ENCODE peak calls at places on chromosomes 2 and 18, in eight cellular contexts. One of them, this sample, is unnamed.
A peak's percentile ranks its signal among the peaks of the same experiment; 100 is the strongest.

GRCh38 chr2:41924024-41924423 is 123.8 kb upstream of the PKDCC start:
- DNase-seq in CD8-positive, alpha-beta T cell: no peak
- DNase-seq in mammary epithelial cell: no peak
- DNase-seq in neuronal stem cell: no peak
- DNase-seq in SK-N-SH: no peak
- DNase-seq in GM23248: no peak
- DNase-seq in BE2C: no peak
- DNase-seq in breast epithelium: no peak
- DNase-seq in this sample: no peak

GRCh38 chr2:220660277-220661155 is 911.6 kb downstream of the EPHA4 start:
- DNase-seq in mammary epithelial cell: peak; percentile 12
- DNase-seq in CD8-positive, alpha-beta T cell: no peak
- DNase-seq in GM23248: no peak
- DNase-seq in SK-N-SH: no peak
- DNase-seq in BE2C: no peak
- DNase-seq in neuronal stem cell: no peak
- DNase-seq in breast epithelium: peak; percentile 33
- DNase-seq in this sample: no peak

GRCh38 chr2:127431408-127432023 is 13.3 kb downstream of the PROC start:
- DNase-seq in CD8-positive, alpha-beta T cell: no peak
- DNase-seq in neuronal stem cell: no peak
- DNase-seq in mammary epithelial cell: no peak
- DNase-seq in SK-N-SH: no peak
- DNase-seq in BE2C: no peak
- DNase-seq in GM23248: no peak
- DNase-seq in breast epithelium: peak; percentile 10
- DNase-seq in this sample: no peak

GRCh38 chr18:76368976-76369375 is 126.1 kb downstream of the ZNF516 start:
- DNase-seq in CD8-positive, alpha-beta T cell: no peak
- DNase-seq in mammary epithelial cell: no peak
- DNase-seq in GM23248: no peak
- DNase-seq in SK-N-SH: no peak
- DNase-seq in breast epithelium: no peak
- DNase-seq in BE2C: no peak
- DNase-seq in neuronal stem cell: no peak
- DNase-seq in this sample: peak; percentile 10

GRCh38 chr2:128821010-128821409 is 502.3 kb upstream of the HS6ST1 start:
- DNase-seq in SK-N-SH: no peak
- DNase-seq in GM23248: no peak
- DNase-seq in mammary epithelial cell: no peak
- DNase-seq in neuronal stem cell: no peak
- DNase-seq in breast epithelium: no peak
- DNase-seq in BE2C: no peak
- DNase-seq in CD8-positive, alpha-beta T cell: no peak
- DNase-seq in this sample: no peak

GRCh38 chr2:210707900-210708299 is 151.5 kb downstream of the CPS1 start:
- DNase-seq in GM23248: no peak
- DNase-seq in SK-N-SH: no peak
- DNase-seq in BE2C: no peak
- DNase-seq in neuronal stem cell: no peak
- DNase-seq in breast epithelium: no peak
- DNase-seq in CD8-positive, alpha-beta T cell: no peak
- DNase-seq in mammary epithelial cell: no peak
- DNase-seq in this sample: no peak

GRCh38 chr18:45167109-45167551 is 448.1 kb upstream of the SLC14A2 start:
- DNase-seq in mammary epithelial cell: peak; percentile 63
- DNase-seq in breast epithelium: no peak
- DNase-seq in GM23248: peak; percentile 73
- DNase-seq in neuronal stem cell: no peak
- DNase-seq in CD8-positive, alpha-beta T cell: no peak
- DNase-seq in BE2C: no peak
- DNase-seq in SK-N-SH: no peak
- DNase-seq in this sample: no peak

GRCh38 chr2:234451852-234452625 is 44.8 kb downstream of the ARL4C start:
- DNase-seq in GM23248: peak; percentile 92
- DNase-seq in SK-N-SH: no peak
- DNase-seq in CD8-positive, alpha-beta T cell: no peak
- DNase-seq in mammary epithelial cell: peak; percentile 61
- DNase-seq in breast epithelium: no peak
- DNase-seq in neuronal stem cell: no peak
- DNase-seq in BE2C: no peak
- DNase-seq in this sample: peak; percentile 88

GRCh38 chr2:68438455-68439303 is 28.4 kb downstream of the FBXO48 start:
- DNase-seq in BE2C: no peak
- DNase-seq in neuronal stem cell: no peak
- DNase-seq in breast epithelium: no peak
- DNase-seq in SK-N-SH: no peak
- DNase-seq in mammary epithelial cell: no peak
- DNase-seq in CD8-positive, alpha-beta T cell: no peak
- DNase-seq in GM23248: no peak
- DNase-seq in this sample: no peak

GRCh38 chr2:121085801-121086200 is 199.2 kb downstream of the TFCP2L1 start:
- DNase-seq in BE2C: peak; percentile 35
- DNase-seq in SK-N-SH: peak; percentile 61
- DNase-seq in neuronal stem cell: no peak
- DNase-seq in GM23248: no peak
- DNase-seq in breast epithelium: no peak
- DNase-seq in mammary epithelial cell: no peak
- DNase-seq in CD8-positive, alpha-beta T cell: no peak
- DNase-seq in this sample: no peak

GRCh38 chr18:62999392-62999791 is 284.1 kb downstream of the PHLPP1 start:
- DNase-seq in CD8-positive, alpha-beta T cell: no peak
- DNase-seq in neuronal stem cell: no peak
- DNase-seq in GM23248: peak; percentile 81
- DNase-seq in SK-N-SH: no peak
- DNase-seq in mammary epithelial cell: no peak
- DNase-seq in BE2C: no peak
- DNase-seq in breast epithelium: peak; percentile 71
- DNase-seq in this sample: peak; percentile 87

GRCh38 chr18:76953186-76953982 is 131.0 kb downstream of the ZNF236 start:
- DNase-seq in SK-N-SH: peak; percentile 45
- DNase-seq in breast epithelium: peak; percentile 59
- DNase-seq in neuronal stem cell: no peak
- DNase-seq in BE2C: no peak
- DNase-seq in mammary epithelial cell: no peak
- DNase-seq in GM23248: no peak
- DNase-seq in CD8-positive, alpha-beta T cell: no peak
- DNase-seq in this sample: peak; percentile 63

GRCh38 chr2:43343573-43344304 is 117.3 kb upstream of the ZFP36L2 start:
- DNase-seq in breast epithelium: peak; percentile 85
- DNase-seq in BE2C: no peak
- DNase-seq in GM23248: peak; percentile 88
- DNase-seq in mammary epithelial cell: peak; percentile 48
- DNase-seq in SK-N-SH: no peak
- DNase-seq in CD8-positive, alpha-beta T cell: no peak
- DNase-seq in neuronal stem cell: no peak
- DNase-seq in this sample: peak; percentile 93

GRCh38 chr2:96156011-96156820 is 11.0 kb upstream of the DUSP2 start:
- DNase-seq in mammary epithelial cell: no peak
- DNase-seq in neuronal stem cell: no peak
- DNase-seq in breast epithelium: no peak
- DNase-seq in CD8-positive, alpha-beta T cell: no peak
- DNase-seq in SK-N-SH: peak; percentile 35
- DNase-seq in GM23248: no peak
- DNase-seq in BE2C: no peak
- DNase-seq in this sample: no peak

GRCh38 chr2:88690591-88691338 is 708 bp upstream of the RPIA start:
- DNase-seq in SK-N-SH: peak; percentile 32
- DNase-seq in CD8-positive, alpha-beta T cell: peak; percentile 13
- DNase-seq in BE2C: peak; percentile 8
- DNase-seq in GM23248: peak; percentile 72
- DNase-seq in mammary epithelial cell: peak; percentile 59
- DNase-seq in neuronal stem cell: no peak
- DNase-seq in breast epithelium: peak; percentile 43
- DNase-seq in this sample: no peak

GRCh38 chr2:88692187-88692586 is 714 bp downstream of the RPIA start:
- DNase-seq in BE2C: no peak
- DNase-seq in mammary epithelial cell: no peak
- DNase-seq in GM23248: peak; percentile 56
- DNase-seq in CD8-positive, alpha-beta T cell: peak; percentile 14
- DNase-seq in neuronal stem cell: peak; percentile 3
- DNase-seq in breast epithelium: no peak
- DNase-seq in SK-N-SH: peak; percentile 33
- DNase-seq in this sample: peak; percentile 21

GRCh38 chr2:88691339-88692183 is at the start of gene RPIA:
- DNase-seq in breast epithelium: peak; percentile 95
- DNase-seq in BE2C: peak; percentile 96
- DNase-seq in mammary epithelial cell: peak; percentile 98
- DNase-seq in CD8-positive, alpha-beta T cell: peak; percentile 98
- DNase-seq in SK-N-SH: peak; percentile 97
- DNase-seq in neuronal stem cell: peak; percentile 96
- DNase-seq in GM23248: peak; percentile 99
- DNase-seq in this sample: peak; percentile 99

GRCh38 chr2:88697361-88698026 is 6.0 kb downstream of the RPIA start:
- DNase-seq in CD8-positive, alpha-beta T cell: no peak
- DNase-seq in mammary epithelial cell: no peak
- DNase-seq in breast epithelium: no peak
- DNase-seq in SK-N-SH: no peak
- DNase-seq in GM23248: no peak
- DNase-seq in neuronal stem cell: no peak
- DNase-seq in BE2C: no peak
- DNase-seq in this sample: no peak

GRCh38 chr2:88694015-88694414 is 2.5 kb downstream of the RPIA start:
- DNase-seq in neuronal stem cell: no peak
- DNase-seq in mammary epithelial cell: no peak
- DNase-seq in BE2C: no peak
- DNase-seq in breast epithelium: no peak
- DNase-seq in GM23248: no peak
- DNase-seq in CD8-positive, alpha-beta T cell: no peak
- DNase-seq in SK-N-SH: no peak
- DNase-seq in this sample: no peak
- H3K4me3 ChIP-seq in neuronal stem cell: no peak overlapping the region
- H3K4me3 ChIP-seq in mammary epithelial cell: no peak overlapping the region
- H3K4me3 ChIP-seq in BE2C: no peak overlapping the region
- H3K4me3 ChIP-seq in breast epithelium: no peak overlapping the region
- H3K4me3 ChIP-seq in GM23248: no peak overlapping the region
- H3K4me3 ChIP-seq in CD8-positive, alpha-beta T cell: no peak overlapping the region
- H3K4me3 ChIP-seq in SK-N-SH: no peak overlapping the region
- H3K4me3 ChIP-seq in this sample: no peak overlapping the region

DNA sequence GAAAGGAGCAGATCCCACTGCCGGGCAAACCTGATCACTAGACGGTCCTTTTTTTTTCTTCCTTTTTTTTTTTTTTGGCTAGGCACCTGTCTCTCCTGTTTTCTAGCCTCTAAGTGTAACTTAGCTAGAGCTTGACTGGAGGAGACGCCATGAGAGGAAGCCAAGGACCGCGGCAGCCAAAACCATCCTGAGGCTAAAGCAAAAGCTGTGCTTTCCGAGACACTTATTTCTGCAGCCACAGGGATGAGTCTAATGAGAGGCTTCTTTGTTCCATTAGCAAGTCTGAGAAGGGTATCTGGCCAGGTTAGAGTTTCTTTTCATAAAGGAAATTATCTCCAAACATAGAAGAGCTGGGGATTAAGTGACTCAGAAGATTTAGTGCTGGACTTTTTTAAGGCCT is 7.3 kb upstream of the CXCR4 start:
- DNase-seq in mammary epithelial cell: no peak
- DNase-seq in BE2C: no peak
- DNase-seq in CD8-positive, alpha-beta T cell: no peak
- DNase-seq in GM23248: no peak
- DNase-seq in breast epithelium: no peak
- DNase-seq in SK-N-SH: no peak
- DNase-seq in neuronal stem cell: no peak
- DNase-seq in this sample: no peak
- H3K4me1 ChIP-seq in mammary epithelial cell: no peaks in the 10 kb centered on the region
- H3K4me1 ChIP-seq in BE2C: no peaks in the 10 kb centered on the region
- H3K4me1 ChIP-seq in CD8-positive, alpha-beta T cell: peaks cover 95% of the 10 kb centered on the region
- H3K4me1 ChIP-seq in GM23248: no peaks in the 10 kb centered on the region
- H3K4me1 ChIP-seq in breast epithelium: no peaks in the 10 kb centered on the region
- H3K4me1 ChIP-seq in SK-N-SH: no peaks in the 10 kb centered on the region
- H3K4me1 ChIP-seq in neuronal stem cell: no peaks in the 10 kb centered on the region
- H3K4me1 ChIP-seq in this sample: peaks cover 6% of the 10 kb centered on the region

GRCh38 chr2:171652411-171652775 is 34.9 kb upstream of the DYNC1I2 start:
- DNase-seq in CD8-positive, alpha-beta T cell: no peak
- DNase-seq in neuronal stem cell: no peak
- DNase-seq in GM23248: peak; percentile 80
- DNase-seq in breast epithelium: no peak
- DNase-seq in BE2C: no peak
- DNase-seq in mammary epithelial cell: peak; percentile 86
- DNase-seq in SK-N-SH: no peak
- DNase-seq in this sample: no peak
- H3K4me3 ChIP-seq in CD8-positive, alpha-beta T cell: no peak overlapping the region
- H3K4me3 ChIP-seq in neuronal stem cell: no peak overlapping the region
- H3K4me3 ChIP-seq in GM23248: no peak overlapping the region
- H3K4me3 ChIP-seq in breast epithelium: no peak overlapping the region
- H3K4me3 ChIP-seq in BE2C: no peak overlapping the region
- H3K4me3 ChIP-seq in mammary epithelial cell: no peak overlapping the region
- H3K4me3 ChIP-seq in SK-N-SH: no peak overlapping the region
- H3K4me3 ChIP-seq in this sample: no peak overlapping the region

GRCh38 chr2:222859786-222860726 is 780 bp upstream of the ACSL3 start:
- DNase-seq in CD8-positive, alpha-beta T cell: no peak
- DNase-seq in neuronal stem cell: peak; percentile 36
- DNase-seq in BE2C: peak; percentile 74
- DNase-seq in mammary epithelial cell: peak; percentile 98
- DNase-seq in breast epithelium: peak; percentile 68
- DNase-seq in SK-N-SH: peak; percentile 22
- DNase-seq in GM23248: peak; percentile 70
- DNase-seq in this sample: peak; percentile 84

GRCh38 chr2:222862068-222862914 is 1.5 kb downstream of the ACSL3 start:
- DNase-seq in mammary epithelial cell: peak; percentile 45
- DNase-seq in CD8-positive, alpha-beta T cell: no peak
- DNase-seq in breast epithelium: no peak
- DNase-seq in BE2C: no peak
- DNase-seq in neuronal stem cell: no peak
- DNase-seq in SK-N-SH: peak; percentile 36
- DNase-seq in GM23248: peak; percentile 66
- DNase-seq in this sample: peak; percentile 47

GRCh38 chr2:222862915-222863544 is 2.2 kb downstream of the ACSL3 start:
- DNase-seq in neuronal stem cell: no peak
- DNase-seq in mammary epithelial cell: no peak
- DNase-seq in BE2C: no peak
- DNase-seq in CD8-positive, alpha-beta T cell: no peak
- DNase-seq in GM23248: peak; percentile 8
- DNase-seq in breast epithelium: no peak
- DNase-seq in SK-N-SH: no peak
- DNase-seq in this sample: no peak

GRCh38 chr2:222860740-222861410 is at the start of gene ACSL3:
- DNase-seq in mammary epithelial cell: peak; percentile 95
- DNase-seq in CD8-positive, alpha-beta T cell: peak; percentile 87
- DNase-seq in neuronal stem cell: peak; percentile 96
- DNase-seq in GM23248: peak; percentile 98
- DNase-seq in SK-N-SH: peak; percentile 97
- DNase-seq in breast epithelium: peak; percentile 95
- DNase-seq in BE2C: peak; percentile 99
- DNase-seq in this sample: peak; percentile 96

DNA sequence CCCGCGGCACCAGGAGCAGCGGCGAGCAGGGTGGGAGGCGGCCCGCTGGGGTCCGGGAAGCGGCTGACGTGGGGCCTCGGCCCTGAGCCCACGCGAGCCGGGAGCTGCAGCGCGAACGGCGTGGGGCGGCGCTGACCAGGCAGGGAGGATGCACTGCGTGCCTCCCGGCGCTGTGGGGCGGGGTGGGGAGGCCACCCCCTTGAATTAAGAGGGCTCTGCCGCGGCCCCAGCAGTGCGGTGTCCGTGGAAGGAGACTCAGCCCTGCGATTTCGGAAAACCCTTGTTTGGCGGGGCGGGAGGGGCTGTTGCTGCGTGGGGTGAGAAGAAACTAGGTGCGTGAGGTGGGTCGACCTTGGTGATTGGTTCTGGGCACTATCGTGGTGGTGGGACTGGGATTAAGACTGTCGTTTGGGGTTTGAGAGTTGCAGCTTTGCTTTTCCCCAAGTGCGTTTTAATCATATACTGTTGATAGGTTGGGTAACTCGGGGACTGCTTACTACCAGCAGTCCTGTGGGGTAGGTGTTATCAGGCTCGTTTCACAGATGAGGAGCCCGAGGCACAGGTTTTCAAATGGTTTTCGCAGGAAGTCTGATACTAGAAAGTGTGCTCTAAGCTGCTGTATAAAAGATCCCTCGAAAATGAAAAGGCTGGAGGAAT is 703 bp downstream of the ACSL3 start:
- DNase-seq in SK-N-SH: peak; percentile 74
- DNase-seq in mammary epithelial cell: peak; percentile 17
- DNase-seq in BE2C: peak; percentile 24
- DNase-seq in GM23248: peak; percentile 72
- DNase-seq in breast epithelium: no peak
- DNase-seq in neuronal stem cell: no peak
- DNase-seq in CD8-positive, alpha-beta T cell: peak; percentile 13
- DNase-seq in this sample: peak; percentile 35
- H3K4me1 ChIP-seq in SK-N-SH: peaks cover 30% of the 10 kb centered on the region
- H3K4me1 ChIP-seq in mammary epithelial cell: peaks cover 37% of the 10 kb centered on the region
- H3K4me1 ChIP-seq in BE2C: peaks cover 28% of the 10 kb centered on the region
- H3K4me1 ChIP-seq in GM23248: peaks cover 39% of the 10 kb centered on the region
- H3K4me1 ChIP-seq in breast epithelium: peaks cover 14% of the 10 kb centered on the region
- H3K4me1 ChIP-seq in neuronal stem cell: peaks cover 15% of the 10 kb centered on the region
- H3K4me1 ChIP-seq in CD8-positive, alpha-beta T cell: peaks cover 25% of the 10 kb centered on the region
- H3K4me1 ChIP-seq in this sample: peaks cover 36% of the 10 kb centered on the region

This sample was measured in cardiac muscle cell.